ENCODE peak calls at places on chromosomes 13 and 19, in eight cellular contexts. One of them, this sample, is unnamed.

GRCh38 chr13:44305845-44306244 is 67.8 kb upstream of the SERP2 start:
- DNase-seq in thyroid gland: no peak
- DNase-seq in mesothelial cell of epicardium: no peak
- DNase-seq in dorsolateral prefrontal cortex: no peak
- DNase-seq in HFFc6: no peak
- DNase-seq in heart right ventricle: no peak
- DNase-seq in bronchial epithelial cell: peak
- DNase-seq in progenitor cell of endocrine pancreas: no peak
- DNase-seq in this sample: no peak

GRCh38 chr19:43527860-43528622 is 1.0 kb upstream of the ETHE1 start:
- DNase-seq in bronchial epithelial cell: no peak
- DNase-seq in thyroid gland: peak
- DNase-seq in HFFc6: peak
- DNase-seq in progenitor cell of endocrine pancreas: no peak
- DNase-seq in heart right ventricle: peak
- DNase-seq in mesothelial cell of epicardium: no peak
- DNase-seq in dorsolateral prefrontal cortex: no peak
- DNase-seq in this sample: no peak

GRCh38 chr13:32232263-32232662 is 82.9 kb downstream of the ZAR1L start:
- DNase-seq in heart right ventricle: no peak
- DNase-seq in dorsolateral prefrontal cortex: no peak
- DNase-seq in thyroid gland: no peak
- DNase-seq in mesothelial cell of epicardium: no peak
- DNase-seq in progenitor cell of endocrine pancreas: no peak
- DNase-seq in HFFc6: no peak
- DNase-seq in bronchial epithelial cell: no peak
- DNase-seq in this sample: no peak

GRCh38 chr19:51689751-51690358 is 3.3 kb upstream of the SPACA6 start:
- DNase-seq in dorsolateral prefrontal cortex: no peak
- DNase-seq in thyroid gland: peak
- DNase-seq in progenitor cell of endocrine pancreas: peak
- DNase-seq in mesothelial cell of epicardium: peak
- DNase-seq in HFFc6: no peak
- DNase-seq in bronchial epithelial cell: no peak
- DNase-seq in heart right ventricle: peak
- DNase-seq in this sample: no peak

GRCh38 chr13:76019421-76020044 is 383.4 kb downstream of the LMO7 start:
- DNase-seq in heart right ventricle: peak
- DNase-seq in progenitor cell of endocrine pancreas: peak
- DNase-seq in thyroid gland: no peak
- DNase-seq in mesothelial cell of epicardium: no peak
- DNase-seq in HFFc6: peak
- DNase-seq in bronchial epithelial cell: no peak
- DNase-seq in dorsolateral prefrontal cortex: peak
- DNase-seq in this sample: no peak

GRCh38 chr19:6259312-6259861 is 20.4 kb downstream of the MLLT1 start:
- DNase-seq in bronchial epithelial cell: no peak
- DNase-seq in thyroid gland: peak
- DNase-seq in dorsolateral prefrontal cortex: no peak
- DNase-seq in progenitor cell of endocrine pancreas: no peak
- DNase-seq in HFFc6: no peak
- DNase-seq in mesothelial cell of epicardium: no peak
- DNase-seq in heart right ventricle: no peak
- DNase-seq in this sample: no peak

GRCh38 chr13:48580185-48580803 is 47.4 kb upstream of the RCBTB2 start:
- DNase-seq in dorsolateral prefrontal cortex: peak
- DNase-seq in thyroid gland: peak
- DNase-seq in HFFc6: peak
- DNase-seq in progenitor cell of endocrine pancreas: peak
- DNase-seq in mesothelial cell of epicardium: peak
- DNase-seq in heart right ventricle: peak
- DNase-seq in bronchial epithelial cell: peak
- DNase-seq in this sample: no peak

GRCh38 chr13:39767791-39768564 is 112.5 kb downstream of the COG6 start:
- DNase-seq in heart right ventricle: no peak
- DNase-seq in dorsolateral prefrontal cortex: no peak
- DNase-seq in mesothelial cell of epicardium: no peak
- DNase-seq in bronchial epithelial cell: no peak
- DNase-seq in HFFc6: no peak
- DNase-seq in thyroid gland: no peak
- DNase-seq in progenitor cell of endocrine pancreas: no peak
- DNase-seq in this sample: no peak

GRCh38 chr13:101455863-101456262 is 3.4 kb downstream of the ITGBL1 start:
- DNase-seq in HFFc6: peak
- DNase-seq in mesothelial cell of epicardium: no peak
- DNase-seq in progenitor cell of endocrine pancreas: no peak
- DNase-seq in dorsolateral prefrontal cortex: no peak
- DNase-seq in thyroid gland: no peak
- DNase-seq in heart right ventricle: no peak
- DNase-seq in bronchial epithelial cell: peak
- DNase-seq in this sample: no peak

DNA sequence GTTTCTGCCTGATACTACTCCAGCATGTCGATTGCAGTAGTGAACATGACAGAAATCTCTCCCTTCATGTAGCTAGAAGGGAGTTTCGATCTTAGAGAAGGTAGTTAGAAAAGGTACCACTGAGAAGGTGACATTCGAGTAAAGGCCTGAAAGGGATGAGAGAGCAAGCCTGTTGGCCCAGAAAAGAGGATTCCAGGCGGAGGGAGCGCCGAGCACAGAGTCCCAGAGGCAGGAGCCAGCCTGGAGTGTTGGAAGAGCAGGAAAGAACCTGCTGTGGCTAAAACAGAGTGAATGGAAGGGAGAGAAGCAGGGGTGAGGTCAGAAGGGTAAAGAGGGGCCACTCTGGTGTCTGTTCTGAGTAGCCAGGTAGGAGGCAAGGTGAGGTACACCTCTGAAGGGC is 52.5 kb downstream of the GARRE1 start:
- DNase-seq in HFFc6: no peak
- DNase-seq in heart right ventricle: no peak
- DNase-seq in progenitor cell of endocrine pancreas: no peak
- DNase-seq in thyroid gland: no peak
- DNase-seq in dorsolateral prefrontal cortex: no peak
- DNase-seq in bronchial epithelial cell: no peak
- DNase-seq in mesothelial cell of epicardium: no peak
- DNase-seq in this sample: no peak
- TF ChIP-seq CTCF in HFFc6: no peak
- TF ChIP-seq CTCF in heart right ventricle: no peak
- TF ChIP-seq CTCF in progenitor cell of endocrine pancreas: no peak
- TF ChIP-seq CTCF in thyroid gland: no peak
- TF ChIP-seq CTCF in dorsolateral prefrontal cortex: no peak
- TF ChIP-seq CTCF in bronchial epithelial cell: no peak
- TF ChIP-seq CTCF in mesothelial cell of epicardium: no peak
- TF ChIP-seq CTCF in this sample: no peak

GRCh38 chr13:111048387-111048786 is 66.7 kb upstream of the ARHGEF7 start:
- DNase-seq in heart right ventricle: no peak
- DNase-seq in bronchial epithelial cell: no peak
- DNase-seq in dorsolateral prefrontal cortex: no peak
- DNase-seq in HFFc6: no peak
- DNase-seq in mesothelial cell of epicardium: no peak
- DNase-seq in thyroid gland: no peak
- DNase-seq in progenitor cell of endocrine pancreas: no peak
- DNase-seq in this sample: no peak

GRCh38 chr13:111044087-111044830 is 70.9 kb upstream of the ARHGEF7 start:
- DNase-seq in progenitor cell of endocrine pancreas: no peak
- DNase-seq in HFFc6: no peak
- DNase-seq in mesothelial cell of epicardium: no peak
- DNase-seq in heart right ventricle: no peak
- DNase-seq in bronchial epithelial cell: no peak
- DNase-seq in dorsolateral prefrontal cortex: no peak
- DNase-seq in thyroid gland: no peak
- DNase-seq in this sample: no peak

GRCh38 chr13:111047326-111047725 is 67.8 kb upstream of the ARHGEF7 start:
- DNase-seq in bronchial epithelial cell: no peak
- DNase-seq in thyroid gland: no peak
- DNase-seq in dorsolateral prefrontal cortex: no peak
- DNase-seq in mesothelial cell of epicardium: no peak
- DNase-seq in HFFc6: no peak
- DNase-seq in progenitor cell of endocrine pancreas: no peak
- DNase-seq in heart right ventricle: no peak
- DNase-seq in this sample: no peak

GRCh38 chr13:111045170-111045569 is 69.9 kb upstream of the ARHGEF7 start:
- DNase-seq in heart right ventricle: no peak
- DNase-seq in mesothelial cell of epicardium: no peak
- DNase-seq in thyroid gland: no peak
- DNase-seq in bronchial epithelial cell: no peak
- DNase-seq in progenitor cell of endocrine pancreas: no peak
- DNase-seq in HFFc6: no peak
- DNase-seq in dorsolateral prefrontal cortex: no peak
- DNase-seq in this sample: no peak

DNA sequence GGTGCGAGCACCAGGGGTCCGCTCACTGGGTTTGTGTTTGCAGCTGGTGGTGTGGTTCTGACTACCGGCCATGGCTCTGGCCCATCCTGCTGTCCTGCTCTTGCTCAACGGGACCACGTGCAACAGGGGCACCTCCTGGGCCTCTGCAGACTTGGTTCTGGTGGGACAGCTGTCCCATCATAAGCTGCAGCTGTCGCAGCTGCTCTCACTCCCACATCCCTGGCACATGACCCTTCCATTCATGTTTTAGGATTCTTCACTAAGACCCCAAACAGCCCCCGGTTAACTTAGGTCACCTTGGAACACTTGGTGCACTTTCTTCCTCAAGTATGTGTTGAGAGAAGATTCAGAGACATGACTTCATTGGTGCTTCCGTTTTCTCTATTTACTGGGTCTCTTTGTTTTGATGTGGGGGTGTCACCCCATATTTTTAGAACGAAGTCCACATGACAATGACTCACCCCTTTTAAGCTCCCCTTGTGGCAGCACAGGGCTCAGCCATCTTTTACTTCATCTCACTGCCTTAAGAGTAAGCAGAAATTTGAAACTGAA is 68.4 kb upstream of the ARHGEF7 start:
- DNase-seq in mesothelial cell of epicardium: no peak
- DNase-seq in progenitor cell of endocrine pancreas: no peak
- DNase-seq in heart right ventricle: peak
- DNase-seq in thyroid gland: no peak
- DNase-seq in HFFc6: peak
- DNase-seq in dorsolateral prefrontal cortex: no peak
- DNase-seq in bronchial epithelial cell: no peak
- DNase-seq in this sample: no peak
- TF ChIP-seq CTCF in mesothelial cell of epicardium: no peak
- TF ChIP-seq CTCF in progenitor cell of endocrine pancreas: no peak
- TF ChIP-seq CTCF in heart right ventricle: no peak
- TF ChIP-seq CTCF in thyroid gland: no peak
- TF ChIP-seq CTCF in HFFc6: peak
- TF ChIP-seq CTCF in dorsolateral prefrontal cortex: no peak
- TF ChIP-seq CTCF in bronchial epithelial cell: peak
- TF ChIP-seq CTCF in this sample: peak

DNA sequence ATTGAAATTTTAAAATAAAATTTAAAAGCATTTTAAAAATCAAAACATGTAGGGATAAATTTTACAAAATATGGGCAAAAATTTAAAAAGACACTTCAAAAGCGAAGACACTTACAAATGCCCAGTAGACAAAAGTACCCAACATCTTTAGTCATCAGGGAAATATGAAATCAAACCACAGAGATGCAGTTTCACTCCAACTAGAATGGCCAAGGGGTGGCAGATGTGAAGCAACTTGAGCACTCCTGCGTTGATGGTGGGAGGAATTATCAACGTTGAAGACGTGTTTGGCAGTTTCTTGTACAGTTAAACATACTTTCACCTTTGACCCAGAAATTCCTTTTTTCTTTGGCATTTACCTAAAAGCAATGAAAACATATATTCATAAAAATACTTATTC is 518.0 kb upstream of the SGCG start:
- DNase-seq in bronchial epithelial cell: no peak
- DNase-seq in progenitor cell of endocrine pancreas: no peak
- DNase-seq in dorsolateral prefrontal cortex: no peak
- DNase-seq in mesothelial cell of epicardium: no peak
- DNase-seq in thyroid gland: no peak
- DNase-seq in HFFc6: no peak
- DNase-seq in heart right ventricle: no peak
- DNase-seq in this sample: no peak
- TF ChIP-seq CTCF in bronchial epithelial cell: no peak
- TF ChIP-seq CTCF in progenitor cell of endocrine pancreas: no peak
- TF ChIP-seq CTCF in dorsolateral prefrontal cortex: no peak
- TF ChIP-seq CTCF in mesothelial cell of epicardium: no peak
- TF ChIP-seq CTCF in thyroid gland: no peak
- TF ChIP-seq CTCF in HFFc6: no peak
- TF ChIP-seq CTCF in heart right ventricle: no peak
- TF ChIP-seq CTCF in this sample: no peak

DNA sequence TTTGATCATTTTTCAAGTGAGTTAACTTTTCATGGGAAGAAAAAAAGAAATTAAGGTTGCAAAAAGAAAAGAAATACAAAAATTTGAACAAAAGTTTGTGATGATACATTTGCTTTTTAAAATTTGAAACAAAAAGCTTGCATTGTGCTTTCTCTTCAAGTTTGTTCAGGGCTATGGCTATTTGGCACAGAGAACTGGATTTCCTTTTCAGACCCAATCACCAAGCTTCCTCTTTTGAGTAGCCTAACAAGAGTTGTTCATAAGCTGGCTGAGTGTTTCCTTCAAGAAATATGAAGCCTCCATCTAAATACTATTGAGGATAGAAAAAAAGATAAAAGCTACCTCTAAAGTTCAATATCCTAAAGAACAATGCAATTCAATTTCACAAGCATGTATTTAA is 787.8 kb downstream of the LIG4 start:
- DNase-seq in HFFc6: no peak
- DNase-seq in heart right ventricle: no peak
- DNase-seq in progenitor cell of endocrine pancreas: no peak
- DNase-seq in bronchial epithelial cell: no peak
- DNase-seq in thyroid gland: no peak
- DNase-seq in mesothelial cell of epicardium: no peak
- DNase-seq in dorsolateral prefrontal cortex: no peak
- DNase-seq in this sample: no peak
- TF ChIP-seq CTCF in HFFc6: no peak
- TF ChIP-seq CTCF in heart right ventricle: no peak
- TF ChIP-seq CTCF in progenitor cell of endocrine pancreas: no peak
- TF ChIP-seq CTCF in bronchial epithelial cell: no peak
- TF ChIP-seq CTCF in thyroid gland: no peak
- TF ChIP-seq CTCF in mesothelial cell of epicardium: no peak
- TF ChIP-seq CTCF in dorsolateral prefrontal cortex: no peak
- TF ChIP-seq CTCF in this sample: no peak

DNA sequence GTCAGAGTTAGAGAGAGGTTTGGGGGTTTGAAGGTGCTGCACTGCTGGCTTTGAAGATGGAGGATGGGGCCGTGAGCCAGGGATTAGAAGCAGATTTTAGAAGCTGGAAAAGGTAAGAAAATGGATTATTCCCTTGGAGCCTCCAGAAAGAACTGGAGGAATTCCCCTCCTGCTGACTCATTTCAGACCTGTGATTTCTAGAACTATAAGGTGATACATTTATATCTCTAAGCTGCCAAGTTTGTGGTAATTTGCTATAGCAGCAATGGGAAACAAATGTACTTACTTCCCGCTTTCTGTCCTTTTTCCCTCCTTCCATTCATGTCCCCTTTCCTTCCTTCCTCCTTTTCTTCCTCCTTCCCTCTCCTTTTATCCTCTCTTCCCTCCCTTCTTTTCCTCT is 78.5 kb upstream of the PCDH8 start:
- DNase-seq in mesothelial cell of epicardium: no peak
- DNase-seq in dorsolateral prefrontal cortex: no peak
- DNase-seq in bronchial epithelial cell: peak
- DNase-seq in thyroid gland: no peak
- DNase-seq in HFFc6: no peak
- DNase-seq in progenitor cell of endocrine pancreas: no peak
- DNase-seq in heart right ventricle: no peak
- DNase-seq in this sample: no peak
- TF ChIP-seq CTCF in mesothelial cell of epicardium: no peak
- TF ChIP-seq CTCF in dorsolateral prefrontal cortex: no peak
- TF ChIP-seq CTCF in bronchial epithelial cell: no peak
- TF ChIP-seq CTCF in thyroid gland: no peak
- TF ChIP-seq CTCF in HFFc6: no peak
- TF ChIP-seq CTCF in progenitor cell of endocrine pancreas: no peak
- TF ChIP-seq CTCF in heart right ventricle: no peak
- TF ChIP-seq CTCF in this sample: no peak

GRCh38 chr19:9862897-9863296 is 27.8 kb downstream of the PIN1 start:
- DNase-seq in heart right ventricle: no peak
- DNase-seq in progenitor cell of endocrine pancreas: no peak
- DNase-seq in bronchial epithelial cell: no peak
- DNase-seq in dorsolateral prefrontal cortex: no peak
- DNase-seq in thyroid gland: no peak
- DNase-seq in mesothelial cell of epicardium: no peak
- DNase-seq in HFFc6: no peak
- DNase-seq in this sample: no peak
- TF ChIP-seq CTCF in heart right ventricle: no peak
- TF ChIP-seq CTCF in progenitor cell of endocrine pancreas: no peak
- TF ChIP-seq CTCF in bronchial epithelial cell: no peak
- TF ChIP-seq CTCF in dorsolateral prefrontal cortex: no peak
- TF ChIP-seq CTCF in thyroid gland: no peak
- TF ChIP-seq CTCF in mesothelial cell of epicardium: no peak
- TF ChIP-seq CTCF in HFFc6: no peak
- TF ChIP-seq CTCF in this sample: no peak

This sample was measured in CD14-positive monocyte.